ENCODE peak calls at places on chromosomes 4 and X, in five cellular contexts. H is CD8-positive, alpha-beta T cell; J is heart left ventricle; B is stomach; C is tibial artery. O is an unnamed sample.

GRCh38 chr4:86544313-86544966 is 49.7 kb upstream of the PTPN13 start:
- DNase-seq in H (no peak), J (no peak), B (no peak), C (no peak), O (no peak)

GRCh38 chr4:110352670-110353442 is 123.1 kb upstream of the ENPEP start:
- DNase-seq in H (no peak), J (no peak), B (no peak), C (no peak), O (no peak)

GRCh38 chr4:84418032-84418709 is 80.9 kb downstream of the NKX6-1 start:
- DNase-seq in H (no peak), J (no peak), B (no peak), C (no peak), O (no peak)

GRCh38 chr4:99201687-99202086 is 17.4 kb downstream of the ADH6 start:
- DNase-seq in H (no peak), J (no peak), B (no peak), C (no peak), O (no peak)

GRCh38 chrX:38561126-38561868 is at the start of gene TSPAN7:
- DNase-seq in H (peak; percentile 68), J (peak; percentile 89), B (peak; percentile 86), C (peak; percentile 59), O (peak; percentile 84)

GRCh38 chr4:2891294-2891693 is 47.6 kb downstream of the ADD1 start:
- DNase-seq in H (no peak), J (no peak), B (no peak), C (no peak), O (no peak)

GRCh38 chr4:93409035-93409434 is 419.5 kb upstream of the ATOH1 start:
- DNase-seq in H (no peak), J (no peak), B (no peak), C (no peak), O (no peak)

GRCh38 chr4:8407316-8407715 is 33.2 kb downstream of the ACOX3 start:
- DNase-seq in H (no peak), J (no peak), B (no peak), C (no peak), O (no peak)

GRCh38 chr4:35229021-35229420 is 1015.3 kb downstream of the ARAP2 start:
- DNase-seq in H (no peak), J (no peak), B (no peak), C (no peak), O (no peak)

GRCh38 chr4:75992462-75992861 is 1.7 kb upstream of the SDAD1 start:
- DNase-seq in H (no peak), J (no peak), B (no peak), C (no peak), O (no peak)

GRCh38 chrX:43693602-43694406 is 37.7 kb downstream of the MAOA start:
- DNase-seq in H (no peak), J (no peak), B (no peak), C (no peak), O (no peak)

GRCh38 chrX:103101280-103102042 is 8.5 kb upstream of the NXF3 start:
- DNase-seq in H (no peak), J (no peak), B (no peak), C (no peak), O (no peak)

GRCh38 chr4:83961575-83961974 is 425.7 kb downstream of the GPAT3 start:
- DNase-seq in H (no peak), J (no peak), B (no peak), C (no peak), O (no peak)

GRCh38 chr4:184815046-184815877 is 10.5 kb downstream of the ACSL1 start:
- DNase-seq in H (no peak), J (peak; percentile 88), B (peak; percentile 92), C (peak; percentile 70), O (peak; percentile 80)

GRCh38 chr4:139241086-139241783 is 38.8 kb downstream of the MGARP start:
- DNase-seq in H (no peak), J (no peak), B (no peak), C (no peak), O (no peak)

GRCh38 chrX:11908371-11908770 is 150.3 kb downstream of the MSL3 start:
- DNase-seq in H (no peak), J (no peak), B (no peak), C (no peak), O (no peak)

GRCh38 chrX:109760241-109760921 is 27.3 kb upstream of the ACSL4 start:
- DNase-seq in H (no peak), J (no peak), B (no peak), C (no peak), O (no peak)

GRCh38 chr4:31674313-31674947 is 954.3 kb downstream of the PCDH7 start:
- DNase-seq in H (no peak), J (no peak), B (no peak), C (no peak), O (no peak)
- TF ChIP-seq CTCF in H (no peak), J (peak; percentile 38), B (no peak), C (peak; percentile 47), O (peak; percentile 64)

GRCh38 chr4:133146192-133146573 is 2.9 kb upstream of the PCDH10 start:
- DNase-seq in H (no peak), J (no peak), B (no peak), C (no peak), O (no peak)

GRCh38 chr4:133145758-133146157 is 3.3 kb upstream of the PCDH10 start:
- DNase-seq in H (no peak), J (no peak), B (no peak), C (no peak), O (no peak)

GRCh38 chr4:133147365-133147821 is 1.7 kb upstream of the PCDH10 start:
- DNase-seq in H (no peak), J (no peak), B (no peak), C (no peak), O (no peak)

GRCh38 chr4:133147922-133148689 is 988 bp upstream of the PCDH10 start:
- DNase-seq in H (no peak), J (no peak), B (no peak), C (no peak), O (no peak)

GRCh38 chr4:133146574-133147198 is 2.4 kb upstream of the PCDH10 start:
- DNase-seq in H (no peak), J (no peak), B (no peak), C (no peak), O (no peak)
- H3K4me3 ChIP-seq in H (no peak overlapping the region), J (peak overlapping the region; percentile 45), B (peak overlapping the region; percentile 50), C (peak overlapping the region; percentile 63), O (peak overlapping the region; percentile 62)

GRCh38 chrX:136597954-136598353 is 50.0 kb upstream of the CD40LG start:
- DNase-seq in H (no peak), J (no peak), B (no peak), C (no peak), O (no peak)
- H3K4me1 ChIP-seq in H (no peaks in the 10 kb centered on the region), J (no peaks in the 10 kb centered on the region), B (no peaks in the 10 kb centered on the region), C (no peaks in the 10 kb centered on the region), O (no peaks in the 10 kb centered on the region)

GRCh38 chr4:176656108-176656507 is 136.6 kb downstream of the VEGFC start:
- DNase-seq in H (no peak), J (no peak), B (no peak), C (no peak), O (no peak)
- TF ChIP-seq CTCF in H (no peak), J (no peak), B (no peak), C (no peak), O (no peak)

GRCh38 chr4:24013666-24014422 is 124.0 kb upstream of the PPARGC1A start:
- DNase-seq in H (no peak), J (no peak), B (no peak), C (no peak), O (no peak)

GRCh38 chr4:24006269-24006668 is 116.4 kb upstream of the PPARGC1A start:
- DNase-seq in H (no peak), J (no peak), B (no peak), C (no peak), O (no peak)

GRCh38 chr4:24010573-24010972 is 120.7 kb upstream of the PPARGC1A start:
- DNase-seq in H (no peak), J (no peak), B (no peak), C (no peak), O (no peak)

GRCh38 chr4:24007740-24008348 is 118.0 kb upstream of the PPARGC1A start:
- DNase-seq in H (no peak), J (no peak), B (no peak), C (no peak), O (no peak)

GRCh38 chr4:24010994-24011393 is 121.1 kb upstream of the PPARGC1A start:
- DNase-seq in H (no peak), J (no peak), B (no peak), C (no peak), O (no peak)
- H3K4me3 ChIP-seq in H (no peak overlapping the region), J (no peak overlapping the region), B (no peak overlapping the region), C (no peak overlapping the region), O (no peak overlapping the region)

DNA sequence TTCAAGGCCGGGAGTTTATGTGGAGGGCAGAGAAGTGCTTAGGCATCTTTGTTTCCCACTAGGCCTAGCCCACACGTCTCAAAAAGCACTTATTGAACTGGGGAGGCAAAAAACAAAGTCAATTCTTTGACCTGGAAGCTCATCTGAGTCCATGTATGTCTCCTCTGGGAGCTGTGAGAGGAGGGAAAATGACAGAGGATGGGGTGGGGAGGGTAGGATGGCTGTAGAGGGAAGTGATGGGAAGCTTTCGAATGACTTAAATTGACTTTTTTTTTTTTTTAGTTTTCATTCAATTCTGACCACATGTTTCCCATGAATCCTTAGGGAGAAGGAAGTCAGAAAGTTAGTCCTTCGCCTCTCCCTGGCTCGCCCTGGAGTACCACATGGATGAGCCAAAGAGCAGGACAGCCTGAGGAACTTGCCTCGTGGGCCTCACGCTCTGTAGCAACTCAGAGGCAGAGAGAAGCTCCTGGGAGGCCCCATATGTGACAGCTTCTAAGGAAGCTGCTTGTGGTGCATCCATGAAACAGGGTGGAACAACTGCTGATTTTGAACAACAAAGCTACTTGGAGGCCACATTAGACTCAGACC is 45.0 kb downstream of the NHSL2 start:
- DNase-seq in H (no peak), J (peak; percentile 35), B (no peak), C (no peak), O (peak; percentile 13)
- H3K4me1 ChIP-seq in H (no peaks in the 10 kb centered on the region), J (no peaks in the 10 kb centered on the region), B (peaks cover 9% of the 10 kb centered on the region), C (no peaks in the 10 kb centered on the region), O (peaks cover 8% of the 10 kb centered on the region)

GRCh38 chrX:15382809-15383208 is 1.4 kb downstream of the VEGFD start:
- DNase-seq in H (no peak), J (no peak), B (no peak), C (no peak), O (no peak)
- TF ChIP-seq CTCF in H (no peak), J (peak; percentile 5), B (no peak), C (no peak), O (peak; percentile 22)

GRCh38 chr4:4853921-4854648 is 5.4 kb upstream of the MSX1 start:
- DNase-seq in H (no peak), J (peak; percentile 5), B (no peak), C (no peak), O (no peak)
- H3K4me3 ChIP-seq in H (peak overlapping the region; percentile 42), J (no peak overlapping the region), B (no peak overlapping the region), C (peak overlapping the region; percentile 39), O (no peak overlapping the region)

DNA sequence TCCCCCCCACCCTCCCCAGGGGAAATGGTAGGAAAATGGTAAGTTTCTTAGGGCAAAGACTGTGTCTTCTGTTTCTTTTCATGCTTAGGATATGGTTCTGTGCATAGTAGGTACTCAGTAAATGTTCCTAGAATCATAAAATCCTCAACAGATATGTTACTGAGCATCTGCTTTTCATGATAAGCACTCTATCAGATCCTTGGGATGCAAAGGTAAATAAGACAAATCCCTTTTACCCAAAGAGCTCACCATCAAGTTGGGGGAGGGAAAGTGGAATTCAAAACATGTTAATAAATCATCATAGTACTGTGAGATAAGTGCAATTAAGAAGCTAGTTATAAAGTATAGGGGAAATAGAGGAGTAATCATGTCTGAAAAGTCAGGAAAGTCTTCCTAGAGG is 67.9 kb upstream of the OGT start:
- DNase-seq in H (no peak), J (no peak), B (no peak), C (no peak), O (no peak)
- H3K4me1 ChIP-seq in H (no peaks in the 10 kb centered on the region), J (no peaks in the 10 kb centered on the region), B (no peaks in the 10 kb centered on the region), C (no peaks in the 10 kb centered on the region), O (no peaks in the 10 kb centered on the region)

O was measured in left ventricle myocardium inferior.